ENCODE peak calls at places on chromosomes 5 and 9, in six cellular contexts. O is GM12878, W is A549, Y is NB4, I is K562, D is HepG2. F is an unnamed sample.

GRCh38 chr9:14313378-14313940 is 482 bp downstream of the NFIB start:
- DNase-seq in I (no peak), Y (no peak), O (no peak), W (no peak), D (no peak), F (peak)

GRCh38 chr5:138737494-138738265 is 15.5 kb upstream of the CTNNA1 start:
- DNase-seq in Y (no peak), I (no peak), W (no peak), D (no peak), O (no peak), F (no peak)

GRCh38 chr9:112179816-112180215 is 4.7 kb upstream of the SUSD1 start:
- DNase-seq in Y (no peak), W (no peak), O (no peak), D (no peak), I (no peak), F (no peak)

GRCh38 chr9:134302130-134302817 is 24.0 kb upstream of the RXRA start:
- DNase-seq in D (no peak), I (no peak), Y (no peak), W (no peak), O (no peak), F (no peak)

GRCh38 chr9:133604214-133604613 is 5.0 kb downstream of the FAM163B start:
- DNase-seq in D (peak), O (no peak), I (no peak), Y (peak), W (no peak), F (no peak)

GRCh38 chr5:6801236-6801635 is 88.0 kb downstream of the TENT4A start:
- DNase-seq in W (no peak), Y (no peak), D (no peak), O (no peak), I (no peak), F (no peak)

GRCh38 chr9:136686794-136687711 is at the start of gene AGPAT2:
- DNase-seq in W (peak), I (peak), D (no peak), Y (peak), O (no peak), F (peak)

GRCh38 chr5:150612905-150613670 is 27.4 kb upstream of the SYNPO start:
- DNase-seq in D (no peak), W (no peak), I (no peak), O (no peak), Y (no peak), F (no peak)

GRCh38 chr5:15021286-15022046 is 149.9 kb upstream of the ANKH start:
- DNase-seq in Y (peak), O (no peak), D (no peak), W (no peak), I (no peak), F (no peak)
- H3K4me3 ChIP-seq in Y (no peak), O (no peak), D (no peak), W (no peak), I (no peak), F (no peak)

DNA sequence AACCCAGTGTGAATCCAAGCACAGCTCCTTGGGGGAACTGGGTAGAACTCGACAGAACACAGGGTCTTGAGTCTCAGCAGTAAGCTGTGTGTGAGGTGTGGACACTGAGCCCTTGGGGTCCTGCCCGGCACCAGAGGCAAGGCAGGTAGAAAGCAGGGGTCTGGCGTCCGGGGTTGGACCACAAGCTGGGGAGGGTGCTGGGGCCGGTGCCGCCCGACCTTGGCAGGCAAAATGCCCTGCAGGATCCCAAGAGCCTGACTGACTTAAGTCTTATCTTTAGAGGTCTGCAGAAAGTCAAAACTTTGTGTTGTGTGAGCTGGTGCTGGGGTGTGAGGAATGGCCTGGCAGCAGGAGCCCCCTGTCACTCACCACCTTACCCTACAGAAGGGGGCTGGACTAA is 49.3 kb downstream of the HABP4 start:
- DNase-seq in Y (no peak), I (no peak), D (no peak), O (no peak), W (no peak), F (no peak)
- TF ChIP-seq MYC in Y (no peak), I (no peak), D (no peak), O (no peak), W (no peak), F (no peak)

GRCh38 chr9:29214162-29214520 is 1640.9 kb upstream of the C9orf72 start:
- DNase-seq in Y (no peak), I (no peak), W (peak), O (no peak), D (no peak), F (no peak)
- H3K4me3 ChIP-seq in Y (no peak), I (no peak), W (peak), O (no peak), D (no peak), F (no peak)

DNA sequence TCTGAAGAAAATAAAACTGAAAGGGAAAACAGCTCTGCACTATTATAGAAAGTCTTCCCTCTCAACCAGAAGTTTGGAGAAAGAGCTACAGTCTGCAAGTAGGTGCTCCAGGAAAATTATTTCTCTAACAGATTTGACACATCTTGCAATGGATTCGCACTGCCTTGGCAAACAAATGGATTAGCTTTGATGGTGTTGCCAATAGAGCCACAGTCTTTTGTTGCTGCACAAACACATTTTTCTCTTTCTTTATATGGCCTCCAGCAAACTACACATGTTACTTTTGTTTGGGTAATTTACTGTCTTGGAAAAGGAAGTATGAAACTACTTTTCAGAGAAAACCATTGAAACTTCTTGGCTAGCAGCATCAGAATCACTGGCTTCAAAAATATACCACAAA is 523.2 kb downstream of the EFNA5 start:
- DNase-seq in W (no peak), O (no peak), I (no peak), D (no peak), Y (no peak), F (no peak)
- TF ChIP-seq MYC in W (no peak), O (no peak), I (no peak), D (no peak), Y (no peak), F (no peak)

GRCh38 chr9:22008662-22009562 is at the start of gene CDKN2B:
- DNase-seq in I (no peak), O (no peak), W (no peak), D (peak), Y (no peak), F (peak)
- H3K4me3 ChIP-seq in I (no peak), O (peak), W (no peak), D (peak), Y (no peak), F (peak)

DNA sequence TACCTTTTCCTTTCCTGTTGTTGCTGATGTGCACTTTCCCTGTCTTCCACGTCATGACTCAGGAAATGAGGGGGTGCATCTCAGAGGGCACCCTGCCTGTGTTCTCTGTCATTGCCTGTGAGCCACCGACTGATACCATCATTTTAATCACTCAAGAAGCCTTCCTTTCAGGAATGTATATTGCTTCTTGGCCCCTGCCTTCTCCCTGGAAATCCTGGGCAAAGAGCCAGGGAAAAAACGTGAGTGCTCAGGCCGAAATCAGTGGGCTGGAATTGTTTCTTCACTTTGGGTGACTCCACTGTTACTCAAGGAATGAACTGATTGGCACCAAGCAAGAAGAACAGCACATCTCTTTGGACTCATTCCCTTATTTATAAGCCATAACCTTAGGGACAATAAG is 126.1 kb downstream of the SNX18 start:
- DNase-seq in I (no peak), W (no peak), O (no peak), Y (no peak), D (no peak), F (peak)
- TF ChIP-seq MYC in I (no peak), W (no peak), O (no peak), Y (no peak), D (no peak), F (no peak)

DNA sequence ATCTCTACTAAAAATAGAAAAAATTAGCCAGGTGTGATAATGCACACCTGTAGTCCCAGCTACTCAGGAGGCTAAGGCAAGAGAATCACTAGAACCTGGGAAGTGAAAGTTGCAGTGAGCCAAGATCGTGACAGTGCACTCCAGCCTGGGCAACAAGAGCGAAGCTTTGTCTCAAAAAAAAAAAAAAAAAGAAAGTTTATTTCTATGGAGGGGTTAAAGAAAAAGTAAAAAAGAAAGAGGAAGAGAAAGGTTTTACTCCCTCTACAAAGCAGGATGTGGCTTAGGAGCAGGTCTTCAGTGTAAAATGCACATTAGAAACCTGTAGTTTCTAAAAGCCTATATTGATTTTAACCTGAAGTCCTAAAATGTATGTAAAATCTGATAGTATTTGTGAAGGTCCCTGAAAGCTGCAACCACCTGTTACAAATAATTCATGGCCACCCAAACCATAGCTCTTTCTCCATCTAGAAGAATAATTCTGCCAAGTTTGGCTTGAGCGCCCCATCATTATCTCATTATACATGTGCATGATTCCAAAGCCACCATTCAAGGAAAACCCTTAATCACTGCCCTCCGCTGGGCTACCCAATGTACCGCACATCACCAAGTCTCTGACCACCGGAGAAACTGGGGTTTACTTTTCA is 3.4 kb downstream of the FNBP1 start:
- DNase-seq in D (no peak), Y (peak), W (no peak), I (no peak), O (peak), F (no peak)
- H3K4me3 ChIP-seq in D (no peak), Y (peak), W (no peak), I (no peak), O (peak), F (no peak)